ENCODE peak calls at places on chromosome 19, in ten cellular contexts. F, P, Z, C, I, T, A, N, M and E are unnamed samples.

GRCh38 chr19:1057185-1057857 is 9.6 kb upstream of the ARHGAP45 start:
- DNase-seq in F (peak), P (peak), Z (no peak), C (peak), I (no peak), T (no peak), A (peak), N (no peak), M (no peak), E (no peak)

GRCh38 chr19:3576696-3577443 is 4.1 kb downstream of the HMG20B start:
- DNase-seq in F (no peak), P (peak), Z (no peak), C (peak), I (no peak), T (no peak), A (peak), N (no peak), M (peak), E (peak)

GRCh38 chr19:10660346-10660745 is 6.2 kb downstream of the ILF3 start:
- DNase-seq in F (no peak), P (no peak), Z (no peak), C (no peak), I (no peak), T (no peak), A (no peak), N (no peak), M (no peak), E (no peak)

GRCh38 chr19:30653646-30654386 is 281.6 kb downstream of the ZNF536 start:
- DNase-seq in F (no peak), P (no peak), Z (no peak), C (no peak), I (no peak), T (no peak), A (no peak), N (no peak), M (no peak), E (peak)

GRCh38 chr19:29724102-29724641 is 9.1 kb upstream of the C19orf12 start:
- DNase-seq in F (no peak), P (peak), Z (peak), C (peak), I (no peak), T (peak), A (peak), N (no peak), M (no peak), E (no peak)

GRCh38 chr19:45542234-45542668 is 35.0 kb downstream of the VASP start:
- DNase-seq in F (no peak), P (no peak), Z (no peak), C (no peak), I (no peak), T (no peak), A (no peak), N (no peak), M (no peak), E (no peak)

GRCh38 chr19:45558399-45558878 is 26.2 kb downstream of the OPA3 start:
- DNase-seq in F (peak), P (peak), Z (peak), C (peak), I (peak), T (peak), A (peak), N (peak), M (peak), E (peak)

GRCh38 chr19:18274303-18274775 is at the start of gene IQCN:
- DNase-seq in F (no peak), P (no peak), Z (no peak), C (peak), I (no peak), T (peak), A (peak), N (no peak), M (no peak), E (peak)

GRCh38 chr19:16327911-16328823 is 3.5 kb downstream of the KLF2 start:
- DNase-seq in F (peak), P (peak), Z (no peak), C (peak), I (peak), T (peak), A (peak), N (no peak), M (no peak), E (no peak)

GRCh38 chr19:6412111-6412999 is 12.3 kb downstream of the KHSRP start:
- DNase-seq in F (peak), P (no peak), Z (peak), C (peak), I (peak), T (peak), A (peak), N (no peak), M (peak), E (peak)

GRCh38 chr19:4557186-4557970 is 2.1 kb downstream of the SEMA6B start:
- DNase-seq in F (no peak), P (no peak), Z (no peak), C (no peak), I (no peak), T (no peak), A (no peak), N (no peak), M (no peak), E (no peak)

GRCh38 chr19:45577111-45577905 is 7.3 kb downstream of the OPA3 start:
- DNase-seq in F (no peak), P (peak), Z (no peak), C (peak), I (no peak), T (no peak), A (peak), N (peak), M (no peak), E (peak)

GRCh38 chr19:48752511-48753365 is at the start of gene FUT1:
- DNase-seq in F (peak), P (no peak), Z (no peak), C (peak), I (peak), T (peak), A (peak), N (peak), M (peak), E (peak)

GRCh38 chr19:1780272-1780957 is 27.1 kb downstream of the ONECUT3 start:
- DNase-seq in F (no peak), P (peak), Z (no peak), C (peak), I (no peak), T (no peak), A (peak), N (peak), M (no peak), E (no peak)